ENCODE peak calls at places on chromosomes 4 and X, in four cellular contexts. T is GM12878, J is K562, L is HepG2. U is an unnamed sample.

GRCh38 chr4:119118397-119118796 is 17.2 kb upstream of the MYOZ2 start:
- DNase-seq in T (no peak), J (no peak), L (no peak), U (no peak)

GRCh38 chr4:39304651-39305050 is 61.5 kb downstream of the RFC1 start:
- DNase-seq in T (no peak), J (peak; percentile 20), L (no peak), U (no peak)

GRCh38 chrX:113287761-113288160 is 447.1 kb upstream of the AMOT start:
- DNase-seq in T (no peak), L (no peak), J (no peak), U (no peak)

GRCh38 chr4:101790521-101791188 is at the start of gene BANK1:
- DNase-seq in T (peak; percentile 43), L (peak; percentile 1), J (no peak), U (no peak)

GRCh38 chrX:87338510-87338909 is 179.1 kb upstream of the KLHL4 start:
- DNase-seq in L (peak; percentile 5), J (peak; percentile 2), T (no peak), U (no peak)

GRCh38 chr4:93396274-93396673 is 432.3 kb upstream of the ATOH1 start:
- DNase-seq in J (no peak), T (no peak), L (no peak), U (no peak)

GRCh38 chrX:101659601-101660063 is at the start of gene ARMCX2:
- DNase-seq in J (no peak), L (no peak), T (no peak), U (no peak)

GRCh38 chr4:165381821-165382373 is 3.1 kb downstream of the CPE start:
- DNase-seq in J (no peak), L (no peak), T (no peak), U (no peak)

GRCh38 chr4:153514001-153514526 is 47.9 kb downstream of the TMEM131L start:
- DNase-seq in L (no peak), J (no peak), T (no peak), U (no peak)

GRCh38 chrX:72621163-72621562 is 48.5 kb upstream of the HDAC8 start:
- DNase-seq in T (no peak), J (no peak), L (no peak), U (no peak)

GRCh38 chrX:34810364-34810763 is 132.2 kb upstream of the FAM47B start:
- DNase-seq in J (no peak), T (no peak), L (no peak), U (no peak)

GRCh38 chrX:97858592-97858991 is 974.9 kb downstream of the RPA4 start:
- DNase-seq in J (no peak), L (no peak), T (no peak), U (no peak)

GRCh38 chr4:105998210-105998609 is 102.9 kb downstream of the NPNT start:
- DNase-seq in J (no peak), L (peak; percentile 89), T (no peak), U (no peak)

GRCh38 chrX:123648028-123648810 is 84.6 kb downstream of the THOC2 start:
- DNase-seq in J (no peak), T (no peak), L (peak; percentile 81), U (peak; percentile 58)

GRCh38 chr4:128427832-128428366 is 140.3 kb upstream of the PGRMC2 start:
- DNase-seq in T (no peak), J (peak; percentile 65), L (peak; percentile 66), U (peak; percentile 59)

GRCh38 chr4:125833-126232 is 1.5 kb downstream of the ZNF718 start:
- DNase-seq in L (no peak), J (no peak), T (no peak), U (no peak)

GRCh38 chr4:20618010-20618409 is 82.2 kb upstream of the PACRGL start:
- DNase-seq in T (no peak), L (no peak), J (no peak), U (no peak)
- TF ChIP-seq FOXK2 in T (no peak), L (no peak), J (no peak), U (no peak)

DNA sequence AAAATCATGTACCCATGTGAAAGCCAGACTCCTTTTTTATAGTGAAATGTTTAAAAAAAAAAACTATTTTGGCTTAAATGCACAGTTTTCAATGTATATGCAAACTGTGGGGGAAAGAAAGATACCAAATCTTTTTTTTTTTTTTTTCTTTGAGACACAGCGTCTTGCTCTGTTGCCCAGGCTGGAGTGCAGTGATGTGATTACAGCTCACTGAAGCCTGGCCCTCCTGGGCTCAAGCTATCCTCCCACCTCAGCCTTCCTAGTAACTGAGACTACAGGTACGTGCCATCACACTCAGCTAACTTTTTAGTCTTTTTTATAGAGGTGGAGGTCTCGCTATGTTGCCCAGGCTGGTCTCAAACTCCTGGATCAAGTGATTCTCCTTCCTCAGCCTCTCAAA is 98.9 kb downstream of the NLGN4X start:
- DNase-seq in J (no peak), L (no peak), T (no peak), U (no peak)
- TF ChIP-seq FOXK2 in J (no peak), L (no peak), T (no peak), U (no peak)

DNA sequence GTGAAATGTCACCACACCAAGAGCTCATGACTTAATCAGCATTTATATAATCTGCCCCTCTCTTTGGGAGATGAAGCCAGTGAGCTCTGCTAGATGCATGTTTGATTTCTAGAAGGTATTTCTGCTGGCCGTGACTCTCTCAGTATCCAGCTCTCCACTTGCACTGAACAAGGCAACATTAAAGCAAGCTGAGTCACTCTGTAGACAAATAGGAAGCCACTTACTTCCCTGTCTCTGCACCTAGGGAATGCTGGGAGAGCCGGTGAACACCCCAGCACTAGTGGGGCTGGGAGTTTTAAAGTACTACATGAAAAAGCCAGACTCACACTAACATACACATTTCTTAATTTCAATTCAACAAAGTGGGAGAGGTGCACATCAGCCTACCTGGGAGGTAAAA is 79.2 kb downstream of the MID1IP1 start:
- DNase-seq in J (no peak), L (peak; percentile 2), T (no peak), U (no peak)
- TF ChIP-seq FOXK2 in J (no peak), L (no peak), T (no peak), U (no peak)

DNA sequence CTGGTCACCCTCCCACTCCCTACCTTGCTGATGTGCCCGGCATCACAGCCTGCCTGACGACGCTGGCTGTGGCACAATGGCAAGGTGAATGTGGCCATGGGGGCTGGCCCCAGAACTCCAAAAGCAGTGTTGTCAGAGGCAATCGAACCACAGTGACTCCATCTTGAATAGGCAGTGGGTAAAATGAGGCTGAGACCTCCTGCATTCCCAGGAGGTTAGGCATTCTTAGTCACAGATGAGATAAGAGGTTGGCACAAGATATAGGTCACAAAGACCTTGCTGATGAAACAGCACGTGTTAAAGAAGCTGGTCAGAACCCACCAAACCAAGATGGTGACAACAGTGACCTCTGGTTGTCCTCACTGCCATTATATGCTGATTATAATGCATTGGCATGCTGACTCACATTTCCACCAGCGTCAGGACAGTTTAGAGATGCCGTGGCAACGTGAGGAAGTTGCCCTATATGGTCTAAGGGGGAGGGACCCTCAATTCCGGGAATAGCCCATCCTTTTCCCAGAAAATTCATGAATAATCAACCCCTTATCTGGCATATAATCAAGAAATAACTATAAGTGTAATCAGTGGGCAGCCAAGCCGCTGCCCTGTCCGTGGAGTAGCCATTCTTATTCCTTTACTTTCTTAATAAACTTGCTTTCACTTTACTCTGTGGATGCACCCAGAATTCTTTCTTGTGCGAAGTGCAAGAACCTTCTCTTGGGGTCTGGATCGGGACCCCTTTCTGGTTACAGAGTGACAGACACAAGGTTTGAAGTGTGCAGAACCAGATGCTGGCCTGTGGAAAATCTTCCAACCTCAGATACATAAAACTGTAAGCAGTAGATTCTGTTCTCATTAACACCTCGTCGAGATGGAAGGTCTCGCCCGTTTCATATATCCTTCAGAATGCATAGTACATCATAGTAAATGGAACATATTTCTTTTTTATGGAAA is 26.8 kb upstream of the CLDN24 start:
- DNase-seq in J (peak; percentile 80), L (no peak), T (no peak), U (no peak)
- TF ChIP-seq FOXK2 in J (peak; percentile 54), L (no peak), T (no peak), U (no peak)

GRCh38 chrX:20515841-20516461 is 249.2 kb upstream of the RPS6KA3 start:
- DNase-seq in L (peak; percentile 23), J (no peak), T (peak; percentile 53), U (no peak)

GRCh38 chrX:20521245-20521644 is 254.5 kb upstream of the RPS6KA3 start:
- DNase-seq in T (no peak), J (no peak), L (no peak), U (no peak)

GRCh38 chrX:20519826-20520225 is 253.1 kb upstream of the RPS6KA3 start:
- DNase-seq in J (no peak), L (no peak), T (no peak), U (no peak)

GRCh38 chrX:20517565-20517964 is 250.9 kb upstream of the RPS6KA3 start:
- DNase-seq in L (no peak), J (no peak), T (no peak), U (no peak)

GRCh38 chrX:20519077-20519617 is 252.4 kb upstream of the RPS6KA3 start:
- DNase-seq in L (no peak), T (no peak), J (no peak), U (no peak)
- TF ChIP-seq FOXK2 in L (no peak), T (no peak), J (no peak), U (no peak)